ENCODE peak calls at places on chromosomes 13 and 19, in four cellular contexts. I is lower lobe of right lung, S is H9, V is heart left ventricle. L is an unnamed sample.
A peak's percentile ranks its signal among the peaks of the same experiment; 100 is the strongest.

GRCh38 chr13:96020155-96020575 is 33.0 kb downstream of the UGGT2 start:
- DNase-seq in I (no peak), S (peak; percentile 46), V (peak; percentile 12), L (peak; percentile 50)

GRCh38 chr19:1154731-1155351 is 19.2 kb downstream of the SBNO2 start:
- DNase-seq in I (peak; percentile 94), S (no peak), V (peak; percentile 81), L (no peak)

GRCh38 chr13:75759531-75759930 is 123.4 kb downstream of the LMO7 start:
- DNase-seq in I (no peak), S (no peak), V (no peak), L (no peak)

GRCh38 chr19:16244091-16244490 is 46.4 kb downstream of the AP1M1 start:
- DNase-seq in I (no peak), S (no peak), V (no peak), L (no peak)

GRCh38 chr13:73303858-73304257 is 245.1 kb downstream of the KLF5 start:
- DNase-seq in I (no peak), S (peak; percentile 29), V (no peak), L (peak; percentile 97)

GRCh38 chr13:114203536-114203935 is 24.5 kb downstream of the CFAP97D2 start:
- DNase-seq in I (no peak), S (no peak), V (no peak), L (peak; percentile 42)

GRCh38 chr13:47457631-47458030 is 543.4 kb downstream of the SUCLA2 start:
- DNase-seq in I (no peak), S (no peak), V (no peak), L (peak; percentile 55)

GRCh38 chr19:35847911-35848310 is 4.4 kb downstream of the NPHS1 start:
- DNase-seq in I (no peak), S (no peak), V (no peak), L (no peak)

GRCh38 chr13:23695711-23696512 is 125.7 kb downstream of the TNFRSF19 start:
- DNase-seq in I (peak; percentile 73), S (peak; percentile 59), V (peak; percentile 35), L (peak; percentile 21)

GRCh38 chr19:14002571-14003278 is 3.4 kb downstream of the RFX1 start:
- DNase-seq in I (peak; percentile 43), S (no peak), V (no peak), L (no peak)

GRCh38 chr13:45372189-45373115 is 31.5 kb upstream of the TPT1 start:
- DNase-seq in I (no peak), S (no peak), V (no peak), L (no peak)

GRCh38 chr13:104315606-104316005 is 1249.4 kb upstream of the SLC10A2 start:
- DNase-seq in I (no peak), S (no peak), V (no peak), L (peak; percentile 96)

GRCh38 chr13:52785721-52786120 is 46.1 kb upstream of the CNMD start:
- DNase-seq in I (no peak), S (no peak), V (no peak), L (no peak)

GRCh38 chr19:23393121-23393520 is 2.1 kb downstream of the ZNF91 start:
- DNase-seq in I (no peak), S (no peak), V (no peak), L (no peak)

GRCh38 chr19:35828694-35829301 is 16.2 kb upstream of the PRODH2 start:
- DNase-seq in I (no peak), S (peak; percentile 82), V (peak; percentile 39), L (peak; percentile 51)

GRCh38 chr19:19146000-19146608 is 7.8 kb upstream of the TMEM161A start:
- DNase-seq in I (peak; percentile 86), S (peak; percentile 89), V (peak; percentile 72), L (no peak)

GRCh38 chr19:19145281-19145999 is 7.2 kb upstream of the TMEM161A start:
- DNase-seq in I (no peak), S (no peak), V (no peak), L (no peak)

GRCh38 chr19:19149402-19149801 is 11.1 kb upstream of the TMEM161A start:
- DNase-seq in I (no peak), S (no peak), V (no peak), L (no peak)

GRCh38 chr19:19147344-19147743 is 9.1 kb upstream of the TMEM161A start:
- DNase-seq in I (no peak), S (no peak), V (no peak), L (no peak)

GRCh38 chr19:19146865-19147264 is 8.6 kb upstream of the TMEM161A start:
- DNase-seq in I (no peak), S (no peak), V (no peak), L (no peak)
- H3K4me1 ChIP-seq in I (no peaks in the 10 kb centered on the region), S (no peaks in the 10 kb centered on the region), V (peaks cover 7% of the 10 kb centered on the region), L (no peaks in the 10 kb centered on the region)

DNA sequence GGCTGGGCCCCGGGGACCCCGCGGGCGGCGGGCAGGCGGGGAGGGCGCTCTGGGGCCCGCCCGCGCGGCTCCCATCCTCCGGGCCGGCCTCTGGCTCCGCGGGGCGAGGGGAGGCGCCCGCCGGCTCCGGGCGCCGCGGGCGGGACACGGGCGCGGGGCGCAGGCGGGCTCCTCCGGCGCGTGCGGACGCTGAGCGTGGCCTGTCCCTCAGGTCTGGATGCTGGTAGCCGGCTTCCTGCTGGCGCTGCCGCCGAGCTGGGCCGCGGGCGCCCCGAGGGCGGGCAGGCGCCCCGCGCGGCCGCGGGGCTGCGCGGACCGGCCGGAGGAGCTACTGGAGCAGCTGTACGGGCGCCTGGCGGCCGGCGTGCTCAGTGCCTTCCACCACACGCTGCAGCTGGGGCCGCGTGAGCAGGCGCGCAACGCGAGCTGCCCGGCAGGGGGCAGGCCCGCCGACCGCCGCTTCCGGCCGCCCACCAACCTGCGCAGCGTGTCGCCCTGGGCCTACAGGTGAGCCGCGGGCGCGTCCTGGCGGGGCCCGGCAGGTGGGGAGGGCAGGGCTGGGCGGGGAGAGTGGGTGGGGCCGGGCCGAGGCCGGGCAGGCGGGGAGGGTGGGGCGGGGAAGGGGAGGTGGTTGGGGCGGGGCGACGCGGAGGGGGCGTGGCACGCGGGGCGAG is 423 bp downstream of the IL17D start:
- DNase-seq in I (peak; percentile 90), S (peak; percentile 83), V (peak; percentile 68), L (peak; percentile 42)
- H3K27ac ChIP-seq in I (no peak overlapping the region), S (no peak overlapping the region), V (no peak overlapping the region), L (no peak overlapping the region)

DNA sequence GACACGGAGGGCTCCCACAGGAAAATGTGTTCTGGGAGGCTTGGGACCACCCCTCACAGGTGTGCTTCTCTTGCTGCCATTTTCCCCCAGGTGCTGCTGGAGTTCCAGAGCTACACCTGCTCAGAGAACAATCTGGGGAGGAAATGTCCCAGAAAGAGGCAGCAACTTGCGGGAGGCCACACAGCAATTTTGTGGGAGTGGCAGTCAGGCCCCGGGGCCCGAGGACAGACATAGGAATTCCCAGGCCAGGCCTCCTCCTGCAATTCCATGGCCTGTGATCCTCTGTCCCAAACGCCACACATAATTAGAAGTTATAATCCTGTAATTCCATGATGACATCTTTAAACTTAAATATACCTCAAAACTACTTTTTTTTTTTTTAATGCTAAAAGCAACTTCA is 1.8 kb downstream of the RHPN2 start:
- DNase-seq in I (no peak), S (no peak), V (no peak), L (no peak)
- H3K27me3 ChIP-seq in I (peaks cover 39% of the 10 kb centered on the region), S (no peaks in the 10 kb centered on the region), V (peaks cover 16% of the 10 kb centered on the region), L (peaks cover 4% of the 10 kb centered on the region)

DNA sequence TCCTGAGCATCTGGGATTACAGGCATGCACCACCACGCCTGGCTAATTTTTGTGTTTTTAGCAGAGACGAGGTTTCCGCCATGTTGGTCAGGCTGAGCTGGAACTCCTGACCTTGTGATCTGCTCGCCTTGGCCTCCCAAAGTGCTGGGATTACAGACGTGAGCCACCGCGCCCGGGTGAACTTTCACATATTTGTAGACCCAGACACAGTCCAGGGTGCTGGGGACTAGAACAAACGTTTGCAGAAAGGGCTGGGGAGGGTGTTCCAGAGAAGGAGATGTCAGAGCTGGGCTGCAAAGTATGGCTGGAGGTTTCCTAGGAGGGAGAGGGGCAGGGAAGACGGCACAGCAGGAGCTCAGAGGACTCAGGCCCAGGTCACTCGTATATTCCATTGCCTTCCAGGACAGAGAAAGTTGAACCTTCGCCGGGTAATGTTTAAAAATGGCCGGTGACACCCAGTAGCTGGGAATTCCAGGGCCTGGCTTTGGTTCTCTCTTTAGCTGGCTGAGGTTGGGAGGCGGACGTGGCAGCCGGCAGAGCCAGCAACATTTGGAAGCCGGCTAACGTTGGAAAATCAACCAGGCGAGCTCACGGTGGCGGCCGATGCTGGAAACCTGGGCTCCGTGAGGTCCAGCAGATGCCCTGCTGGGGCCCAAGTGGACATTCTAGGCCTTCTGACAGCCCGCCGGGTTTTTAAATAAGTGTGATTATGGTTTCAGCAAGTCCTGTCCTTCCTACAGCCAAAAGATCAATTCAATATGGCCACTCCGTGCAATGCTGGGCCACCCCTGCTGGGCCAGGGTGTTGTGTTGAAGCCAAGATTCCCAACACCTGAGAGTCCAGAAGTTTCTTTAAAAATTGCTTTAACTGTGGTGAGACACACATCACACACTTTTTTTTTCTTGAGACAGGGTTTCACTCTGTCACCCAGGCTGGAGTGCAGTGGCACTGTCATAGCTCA is 41.5 kb downstream of the NFIC start:
- DNase-seq in I (no peak), S (no peak), V (peak; percentile 70), L (no peak)
- H3K4me1 ChIP-seq in I (peaks cover 57% of the 10 kb centered on the region), S (no peaks in the 10 kb centered on the region), V (peaks cover 75% of the 10 kb centered on the region), L (peaks cover 20% of the 10 kb centered on the region)

DNA sequence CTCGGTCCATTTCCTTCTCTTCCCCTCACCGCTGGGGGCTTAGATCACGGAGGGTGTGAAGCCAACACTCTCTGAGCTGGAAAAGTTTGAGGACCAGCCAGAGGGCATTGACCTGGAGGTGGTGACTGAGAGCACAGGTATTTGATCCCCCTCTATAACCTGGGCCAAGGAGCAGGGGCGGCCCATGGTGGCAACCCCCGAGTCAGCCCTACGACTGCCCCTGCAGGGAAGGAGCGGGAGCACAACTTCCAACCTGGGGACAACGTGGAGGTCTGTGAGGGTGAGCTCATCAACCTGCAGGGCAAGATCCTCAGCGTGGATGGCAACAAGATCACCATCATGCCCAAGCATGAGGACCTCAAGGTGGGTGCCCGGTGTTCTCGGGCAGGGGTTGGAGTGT is 11.6 kb upstream of the TIMM50 start:
- DNase-seq in I (no peak), S (no peak), V (no peak), L (no peak)
- H3K27ac ChIP-seq in I (no peak overlapping the region), S (no peak overlapping the region), V (no peak overlapping the region), L (no peak overlapping the region)

GRCh38 chr13:99981115-99982020 is at the start of gene ZIC2:
- DNase-seq in I (no peak), S (peak; percentile 85), V (no peak), L (no peak)
- H3K27me3 ChIP-seq in I (peaks cover 98% of the 10 kb centered on the region), S (peaks cover 12% of the 10 kb centered on the region), V (peaks cover 95% of the 10 kb centered on the region), L (peaks cover 95% of the 10 kb centered on the region)

GRCh38 chr19:5960005-5961001 is 17.6 kb downstream of the RANBP3 start:
- DNase-seq in I (no peak), S (no peak), V (peak; percentile 69), L (no peak)

GRCh38 chr19:5959260-5960004 is 18.5 kb downstream of the RANBP3 start:
- DNase-seq in I (no peak), S (no peak), V (no peak), L (no peak)

GRCh38 chr19:5957132-5957531 is 20.8 kb downstream of the RANBP3 start:
- DNase-seq in I (no peak), S (no peak), V (no peak), L (no peak)

GRCh38 chr19:5958074-5958850 is 19.7 kb downstream of the RANBP3 start:
- DNase-seq in I (no peak), S (no peak), V (no peak), L (no peak)

GRCh38 chr19:5958851-5959122 is 19.2 kb downstream of the RANBP3 start:
- DNase-seq in I (no peak), S (no peak), V (no peak), L (no peak)
- H3K4me1 ChIP-seq in I (peaks cover 91% of the 10 kb centered on the region), S (peaks cover 14% of the 10 kb centered on the region), V (peaks cover 97% of the 10 kb centered on the region), L (no peaks in the 10 kb centered on the region)

L was measured in foreskin keratinocyte.